ENCODE peak calls at places on chromosomes 16 and 17, in seven cellular contexts. M, C, W, H, R, U and Q are unnamed samples.

GRCh38 chr16:71637398-71637797 is 11.4 kb downstream of the MARVELD3 start:
- DNase-seq in M (no peak), C (peak; percentile 78), W (peak; percentile 87), H (peak; percentile 86), R (no peak), U (no peak), Q (no peak)

GRCh38 chr16:23401142-23401541 is 51.8 kb downstream of the COG7 start:
- DNase-seq in M (no peak), C (no peak), W (no peak), H (no peak), R (no peak), U (no peak), Q (no peak)

GRCh38 chr17:38322156-38322779 is 21.5 kb downstream of the GPR179 start:
- DNase-seq in M (peak; percentile 79), C (peak; percentile 67), W (peak; percentile 34), H (peak; percentile 38), R (no peak), U (peak; percentile 61), Q (no peak)

GRCh38 chr17:37546242-37546641 is 56.6 kb downstream of the DUSP14 start:
- DNase-seq in M (no peak), C (no peak), W (no peak), H (no peak), R (no peak), U (no peak), Q (no peak)

GRCh38 chr17:65047939-65048338 is 8.6 kb downstream of the GNA13 start:
- DNase-seq in M (no peak), C (no peak), W (no peak), H (no peak), R (no peak), U (no peak), Q (no peak)

GRCh38 chr17:4573682-4574081 is 10.6 kb upstream of the SMTNL2 start:
- DNase-seq in M (no peak), C (no peak), W (no peak), H (peak; percentile 15), R (no peak), U (no peak), Q (peak; percentile 67)

GRCh38 chr17:38702900-38703741 is 2.0 kb upstream of the MLLT6 start:
- DNase-seq in M (peak; percentile 41), C (no peak), W (peak; percentile 6), H (no peak), R (no peak), U (peak; percentile 14), Q (no peak)

GRCh38 chr16:75764154-75764768 is 38.0 kb upstream of the CPHXL start:
- DNase-seq in M (peak; percentile 64), C (peak; percentile 79), W (peak; percentile 60), H (peak; percentile 33), R (peak; percentile 64), U (peak; percentile 64), Q (peak; percentile 53)

GRCh38 chr16:48244080-48244862 is at the start of gene LONP2:
- DNase-seq in M (peak; percentile 93), C (peak; percentile 88), W (peak; percentile 89), H (peak; percentile 94), R (peak; percentile 93), U (peak; percentile 87), Q (peak; percentile 93)

GRCh38 chr17:1422907-1423306 is 22.9 kb upstream of the YWHAE start:
- DNase-seq in M (no peak), C (no peak), W (peak; percentile 97), H (peak; percentile 80), R (peak; percentile 98), U (peak; percentile 89), Q (peak; percentile 93)
- H3K36me3 ChIP-seq in M (peaks cover 69% of the 10 kb centered on the region), C (peaks cover 8% of the 10 kb centered on the region), W (peaks cover 5% of the 10 kb centered on the region), H (peaks cover 30% of the 10 kb centered on the region), R (peaks cover 14% of the 10 kb centered on the region), U (peaks cover 14% of the 10 kb centered on the region), Q (peaks cover 16% of the 10 kb centered on the region)

GRCh38 chr17:29617125-29617480 is 5.6 kb downstream of the CORO6 start:
- DNase-seq in M (peak; percentile 87), C (peak; percentile 87), W (peak; percentile 67), H (peak; percentile 76), R (peak; percentile 86), U (peak; percentile 81), Q (no peak)
- H3K4me2 ChIP-seq in M (peak overlapping the region; percentile 77), C (peak overlapping the region; percentile 84), W (peak overlapping the region; percentile 32), H (peak overlapping the region; percentile 63), R (peak overlapping the region; percentile 43), U (peak overlapping the region; percentile 82), Q (peak overlapping the region; percentile 76)

GRCh38 chr16:85984947-85985451 is 86.0 kb downstream of the IRF8 start:
- DNase-seq in M (no peak), C (no peak), W (no peak), H (no peak), R (peak; percentile 9), U (no peak), Q (no peak)
- H3K9ac ChIP-seq in M (no peak overlapping the region), C (no peak overlapping the region), W (no peak overlapping the region), H (no peak overlapping the region), R (no peak overlapping the region), U (no peak overlapping the region), Q (no peak overlapping the region)

GRCh38 chr17:59649886-59650285 is 30.2 kb downstream of the CLTC start:
- DNase-seq in M (no peak), C (no peak), W (no peak), H (no peak), R (no peak), U (no peak), Q (no peak)
- H3K36me3 ChIP-seq in M (peaks cover 96% of the 10 kb centered on the region), C (peaks cover 28% of the 10 kb centered on the region), W (peaks cover 16% of the 10 kb centered on the region), H (peaks cover 18% of the 10 kb centered on the region), R (peaks cover 47% of the 10 kb centered on the region), U (peaks cover 88% of the 10 kb centered on the region), Q (peaks cover 42% of the 10 kb centered on the region)

GRCh38 chr16:57474671-57475661 is 11.3 kb downstream of the DOK4 start:
- DNase-seq in M (no peak), C (no peak), W (no peak), H (no peak), R (no peak), U (no peak), Q (no peak)

GRCh38 chr16:57471852-57472664 is 9.6 kb downstream of the POLR2C start:
- DNase-seq in M (no peak), C (no peak), W (no peak), H (no peak), R (no peak), U (no peak), Q (no peak)

GRCh38 chr16:57473906-57474305 is 11.4 kb downstream of the POLR2C start:
- DNase-seq in M (no peak), C (no peak), W (no peak), H (no peak), R (no peak), U (no peak), Q (no peak)

GRCh38 chr16:57472665-57473060 is 10.2 kb downstream of the POLR2C start:
- DNase-seq in M (no peak), C (no peak), W (no peak), H (no peak), R (no peak), U (no peak), Q (no peak)

DNA sequence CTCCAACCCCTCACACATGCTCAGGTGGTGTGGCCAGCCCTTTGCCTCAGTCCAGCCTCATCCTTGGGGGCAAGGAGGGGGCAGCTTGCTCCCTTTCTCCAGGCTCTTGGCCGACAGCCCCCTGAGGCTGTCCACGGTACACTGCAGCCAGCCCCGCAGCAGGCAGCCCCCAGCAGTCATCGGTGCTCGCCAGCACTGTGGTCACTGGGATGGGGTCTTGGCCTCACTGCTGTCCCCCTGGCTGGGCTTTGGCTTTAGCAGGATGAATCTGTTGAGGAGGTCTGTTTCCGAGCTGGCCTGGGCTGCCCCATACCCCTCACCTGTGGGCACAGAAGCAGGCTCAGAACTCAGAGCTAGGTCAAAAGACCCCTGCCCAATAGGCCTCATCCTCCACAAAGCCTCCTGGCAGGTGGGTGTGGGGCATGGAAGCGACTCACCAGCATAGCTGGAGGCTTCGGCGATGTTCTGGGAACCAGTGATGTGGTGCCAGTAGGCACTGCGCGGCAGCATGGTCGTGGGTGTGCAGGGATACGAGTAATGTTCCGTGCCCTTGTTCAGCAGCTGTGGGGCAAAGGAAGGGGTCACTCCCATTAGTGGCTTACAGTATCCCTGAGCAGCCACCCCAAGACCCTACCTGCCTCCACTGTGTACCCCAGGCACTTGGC is 10.8 kb downstream of the POLR2C start:
- DNase-seq in M (no peak), C (no peak), W (no peak), H (no peak), R (no peak), U (no peak), Q (no peak)
- H3K4me2 ChIP-seq in M (no peak overlapping the region), C (no peak overlapping the region), W (no peak overlapping the region), H (no peak overlapping the region), R (no peak overlapping the region), U (no peak overlapping the region), Q (no peak overlapping the region)